ENCODE peak calls at places on chromosomes 13 and 19, in ten cellular contexts. X is fibroblast of lung, T is body of pancreas, U is pancreas, R is fibroblast of pulmonary artery, W is transverse colon, Z is stomach, Q is cardiac muscle cell, C is fibroblast of mammary gland, I is lower leg skin. N is an unnamed sample.

GRCh38 chr19:51325161-51325979 is 13.9 kb downstream of the IGLON5 start:
- DNase-seq in I (no peak), X (no peak), W (no peak), U (no peak), Q (no peak), Z (no peak), R (no peak), T (no peak), C (no peak), N (no peak)

GRCh38 chr13:27628081-27628480 is 6.4 kb downstream of the POLR1D start:
- DNase-seq in Z (no peak), X (no peak), Q (no peak), U (no peak), T (no peak), C (no peak), R (no peak), I (no peak), W (no peak), N (no peak)

GRCh38 chr13:74290324-74290773 is 156.1 kb upstream of the KLF12 start:
- DNase-seq in R (peak), X (peak), Q (peak), I (no peak), Z (no peak), W (peak), T (peak), U (peak), C (peak), N (peak)

GRCh38 chr13:101655435-101655834 is 203.0 kb downstream of the ITGBL1 start:
- DNase-seq in U (no peak), T (no peak), X (no peak), C (no peak), Z (no peak), I (no peak), R (no peak), Q (no peak), W (no peak), N (no peak)

GRCh38 chr19:1000095-1000494 is at the start of gene GRIN3B:
- DNase-seq in Z (peak), U (peak), Q (peak), C (peak), W (peak), X (peak), I (no peak), R (peak), T (peak), N (peak)

GRCh38 chr13:91270031-91270430 is 77.5 kb upstream of the MIR17HG start:
- DNase-seq in Z (no peak), U (no peak), R (peak), W (no peak), C (no peak), X (no peak), T (no peak), I (no peak), Q (no peak), N (no peak)

GRCh38 chr19:11456659-11457058 is 21.2 kb downstream of the PRKCSH start:
- DNase-seq in U (no peak), T (no peak), C (no peak), Z (no peak), Q (no peak), X (no peak), R (no peak), W (no peak), I (no peak), N (no peak)

GRCh38 chr19:18401580-18402112 is 4.2 kb upstream of the LRRC25 start:
- DNase-seq in Z (no peak), U (no peak), T (peak), X (peak), W (peak), Q (no peak), I (no peak), R (peak), C (peak), N (peak)

GRCh38 chr13:44575741-44576395 is at the start of gene TSC22D1:
- DNase-seq in I (peak), T (peak), C (peak), Z (peak), R (peak), W (peak), U (peak), X (peak), Q (peak), N (peak)

GRCh38 chr19:35135389-35135909 is 590 bp upstream of the LGI4 start:
- DNase-seq in I (peak), R (peak), X (peak), W (peak), C (peak), T (peak), Q (peak), Z (peak), U (peak), N (peak)

GRCh38 chr19:33953592-33953991 is 156.9 kb downstream of the KCTD15 start:
- DNase-seq in I (peak), Z (no peak), C (no peak), Q (no peak), X (no peak), W (no peak), T (no peak), U (no peak), R (peak), N (no peak)

GRCh38 chr19:40225440-40226305 is 816 bp downstream of the CCNP start:
- DNase-seq in Z (no peak), U (no peak), X (peak), T (no peak), I (no peak), R (no peak), C (peak), Q (no peak), W (no peak), N (no peak)

GRCh38 chr19:39199025-39199424 is 2.3 kb downstream of the NCCRP1 start:
- DNase-seq in T (peak), X (peak), Z (peak), Q (peak), W (no peak), R (peak), U (peak), I (no peak), C (peak), N (no peak)

GRCh38 chr13:30618186-30618937 is 642 bp downstream of the USPL1 start:
- DNase-seq in Q (peak), Z (peak), W (peak), C (no peak), U (no peak), T (peak), X (no peak), I (peak), R (no peak), N (no peak)

GRCh38 chr13:26445092-26445491 is 112.4 kb upstream of the WASF3 start:
- DNase-seq in U (no peak), I (no peak), C (no peak), Z (no peak), W (no peak), X (no peak), R (no peak), Q (no peak), T (no peak), N (no peak)

GRCh38 chr19:48874309-48875135 is 2.3 kb downstream of the PPP1R15A start:
- DNase-seq in T (peak), U (no peak), W (peak), I (peak), Z (peak), R (peak), C (peak), Q (no peak), X (no peak), N (peak)

GRCh38 chr13:98285317-98285716 is 108.2 kb upstream of the RNF113B start:
- DNase-seq in I (no peak), R (no peak), W (no peak), T (no peak), Z (no peak), U (no peak), C (no peak), Q (no peak), X (no peak), N (no peak)

GRCh38 chr13:24680258-24680920 is at the start of gene ATP12A:
- DNase-seq in Z (peak), C (no peak), R (no peak), I (peak), T (peak), U (peak), X (no peak), Q (peak), W (peak), N (peak)

GRCh38 chr13:112648966-112649690 is 40.7 kb upstream of the ATP11A start:
- DNase-seq in C (no peak), X (no peak), R (no peak), T (no peak), Z (peak), U (no peak), W (no peak), Q (no peak), I (peak), N (no peak)

GRCh38 chr13:39536906-39537305 is 66.1 kb downstream of the LHFPL6 start:
- DNase-seq in R (no peak), U (no peak), T (no peak), X (no peak), C (peak), W (no peak), Z (no peak), Q (no peak), I (no peak), N (no peak)

GRCh38 chr19:14085309-14085995 is at the start of gene C19orf67:
- DNase-seq in W (no peak), T (no peak), R (no peak), Z (no peak), X (no peak), U (no peak), C (no peak), Q (no peak), I (no peak), N (no peak)

GRCh38 chr13:109113427-109113826 is 484.0 kb downstream of the MYO16 start:
- DNase-seq in T (no peak), C (peak), R (no peak), I (no peak), Q (no peak), X (no peak), W (no peak), Z (no peak), U (no peak), N (no peak)

GRCh38 chr13:51221674-51222509 is at the start of gene FAM124A:
- DNase-seq in I (peak), Z (peak), X (peak), W (peak), R (no peak), Q (peak), U (peak), T (peak), C (peak), N (no peak)

GRCh38 chr13:53015971-53016370 is 12.6 kb upstream of the OLFM4 start:
- DNase-seq in X (no peak), Z (no peak), T (no peak), Q (no peak), I (no peak), U (no peak), C (no peak), W (no peak), R (no peak), N (no peak)

GRCh38 chr19:5828661-5829566 is 10.6 kb downstream of the FUT6 start:
- DNase-seq in W (peak), I (no peak), Z (peak), R (peak), U (peak), X (peak), C (no peak), T (peak), Q (peak), N (no peak)

GRCh38 chr13:94464771-94465170 is 14.7 kb downstream of the DCT start:
- DNase-seq in X (peak), R (no peak), I (peak), U (no peak), T (no peak), C (peak), W (no peak), Q (no peak), Z (no peak), N (no peak)

GRCh38 chr13:28754698-28755545 is 36.2 kb upstream of the SLC46A3 start:
- DNase-seq in C (no peak), U (no peak), T (no peak), Z (no peak), Q (peak), I (no peak), W (no peak), X (peak), R (peak), N (peak)

GRCh38 chr19:29290853-29291252 is 77.9 kb upstream of the UQCRFS1 start:
- DNase-seq in U (no peak), T (no peak), Q (no peak), W (no peak), Z (no peak), X (no peak), C (no peak), I (no peak), R (no peak), N (no peak)

GRCh38 chr19:43505186-43505456 is 575 bp upstream of the PHLDB3 start:
- DNase-seq in Q (no peak), T (no peak), R (no peak), I (no peak), W (no peak), C (no peak), X (no peak), U (no peak), Z (no peak), N (no peak)

GRCh38 chr19:43507880-43508279 is 3.3 kb upstream of the PHLDB3 start:
- DNase-seq in W (no peak), Q (no peak), U (no peak), X (no peak), R (no peak), C (no peak), I (no peak), T (no peak), Z (no peak), N (no peak)

GRCh38 chr19:43505941-43506340 is 1.4 kb upstream of the PHLDB3 start:
- DNase-seq in I (no peak), U (no peak), Q (no peak), T (no peak), Z (no peak), C (no peak), X (no peak), R (no peak), W (no peak), N (no peak)

GRCh38 chr19:43504426-43505185 is at the start of gene PHLDB3:
- DNase-seq in R (no peak), I (peak), U (peak), C (no peak), Z (peak), T (peak), Q (peak), W (peak), X (no peak), N (peak)

GRCh38 chr19:43506629-43507028 is 2.1 kb upstream of the PHLDB3 start:
- DNase-seq in T (no peak), Z (no peak), R (no peak), X (no peak), C (no peak), Q (no peak), U (no peak), I (no peak), W (no peak), N (no peak)
- H3K4me3 ChIP-seq in T (no peak), Z (no peak), R (no peak), X (no peak), C (no peak), Q (no peak), U (no peak), I (no peak), W (no peak), N (no peak)

GRCh38 chr19:15426485-15427349 is 7.9 kb upstream of the AKAP8L start:
- DNase-seq in Q (no peak), C (peak), I (no peak), Z (no peak), R (no peak), X (no peak), T (no peak), W (no peak), U (no peak), N (no peak)

GRCh38 chr19:15425321-15425950 is 6.6 kb upstream of the AKAP8L start:
- DNase-seq in X (no peak), I (no peak), U (no peak), T (no peak), R (no peak), Q (no peak), W (no peak), Z (no peak), C (no peak), N (no peak)

GRCh38 chr19:15428956-15429824 is 10.4 kb upstream of the AKAP8L start:
- DNase-seq in U (no peak), R (no peak), X (no peak), T (no peak), Z (no peak), Q (no peak), I (no peak), C (no peak), W (no peak), N (no peak)

GRCh38 chr19:15427991-15428471 is 9.2 kb upstream of the AKAP8L start:
- DNase-seq in I (no peak), T (no peak), Z (no peak), U (no peak), R (no peak), X (no peak), Q (no peak), C (no peak), W (no peak), N (no peak)

GRCh38 chr19:15427350-15427700 is 8.5 kb upstream of the AKAP8L start:
- DNase-seq in Z (no peak), T (no peak), X (no peak), W (no peak), C (no peak), U (no peak), I (no peak), R (no peak), Q (no peak), N (no peak)
- TF ChIP-seq CTCF in Z (no peak), T (no peak), X (no peak), W (no peak), C (no peak), U (no peak), I (no peak), R (no peak), Q (no peak), N (no peak)

GRCh38 chr13:111217661-111218060 is 102.6 kb downstream of the ARHGEF7 start:
- DNase-seq in C (peak), R (no peak), Z (no peak), I (no peak), W (no peak), U (no peak), Q (no peak), T (peak), X (no peak), N (no peak)
- H3K4me3 ChIP-seq in C (no peak), R (no peak), Z (no peak), I (no peak), W (no peak), U (no peak), Q (no peak), T (no peak), X (no peak), N (no peak)

GRCh38 chr13:93190006-93190405 is 36.6 kb upstream of the GPC6 start:
- DNase-seq in C (no peak), I (no peak), R (no peak), X (no peak), W (no peak), T (no peak), Z (no peak), Q (no peak), U (no peak), N (no peak)
- TF ChIP-seq CTCF in C (no peak), I (no peak), R (no peak), X (no peak), W (no peak), T (no peak), Z (no peak), Q (no peak), U (no peak), N (no peak)

GRCh38 chr13:72412481-72412880 is 314.9 kb downstream of the MZT1 start:
- DNase-seq in R (no peak), I (no peak), X (no peak), U (no peak), T (no peak), W (no peak), Z (no peak), C (no peak), Q (no peak), N (no peak)
- H3K4me3 ChIP-seq in R (no peak), I (no peak), X (no peak), U (no peak), T (no peak), W (no peak), Z (no peak), C (no peak), Q (no peak), N (no peak)

DNA sequence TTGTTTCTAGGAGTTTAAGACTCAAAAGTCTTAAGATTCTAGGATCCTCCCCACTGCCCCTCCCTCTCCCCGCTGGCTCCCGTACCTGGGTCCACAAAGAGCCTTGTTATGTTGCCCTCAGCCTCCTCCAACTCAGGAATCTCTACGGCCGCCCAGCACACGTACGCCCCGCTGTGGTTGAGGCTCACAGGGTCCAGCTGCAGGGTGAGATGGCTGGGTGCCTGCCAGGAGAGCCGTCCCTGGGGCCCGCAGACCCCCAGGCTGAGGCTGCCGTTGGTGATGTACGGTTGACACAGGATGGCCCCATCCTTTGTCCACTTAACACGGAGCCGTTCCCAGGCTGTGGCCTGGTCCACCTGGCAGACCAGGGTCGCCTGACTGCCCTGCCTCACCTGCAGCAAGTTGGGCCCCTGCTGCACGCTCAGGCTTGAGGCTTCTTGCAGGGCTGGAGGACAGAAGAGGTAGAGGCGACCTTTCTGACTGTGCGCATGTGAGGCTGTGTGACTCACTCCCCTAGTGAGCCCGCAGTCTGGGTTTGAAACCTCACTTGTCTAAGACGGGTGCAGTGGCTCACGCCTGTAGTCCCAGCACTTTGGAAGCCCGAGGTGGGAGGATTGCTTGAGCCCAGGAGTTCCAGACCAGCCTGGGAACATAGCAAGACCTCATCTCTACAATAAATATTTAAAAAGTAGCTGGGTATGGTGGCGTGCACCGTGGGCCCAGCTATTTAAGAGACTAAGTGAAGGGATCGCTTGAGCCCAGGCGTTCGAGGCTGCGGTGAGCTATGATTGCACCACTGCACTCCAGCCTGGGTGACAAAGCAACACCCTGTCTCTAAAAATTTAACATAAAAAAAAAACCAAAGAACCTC is 4.1 kb downstream of the TMIGD2 start:
- DNase-seq in W (no peak), T (no peak), Q (no peak), U (no peak), Z (no peak), I (no peak), C (no peak), R (no peak), X (no peak), N (no peak)
- TF ChIP-seq CTCF in W (no peak), T (no peak), Q (no peak), U (no peak), Z (no peak), I (no peak), C (no peak), R (no peak), X (no peak), N (no peak)

DNA sequence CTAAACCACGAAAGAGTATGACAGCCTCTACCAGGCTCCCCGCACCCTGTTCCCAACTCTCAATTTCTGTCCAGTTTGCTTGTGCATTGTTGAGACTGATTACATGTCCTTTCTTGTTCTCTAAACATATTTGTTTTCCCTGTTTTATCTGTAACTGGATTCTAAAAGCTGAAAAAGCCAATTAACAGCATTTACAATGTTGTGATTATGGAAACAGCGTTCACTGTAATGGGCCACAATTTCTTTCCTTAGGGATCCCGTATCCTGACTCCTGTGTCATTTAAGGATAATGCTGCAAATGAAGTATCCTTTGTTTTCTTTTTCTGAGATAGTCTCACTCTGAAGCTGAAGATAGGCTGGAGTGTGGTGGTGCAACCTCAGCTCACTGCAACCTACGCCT is 20.5 kb downstream of the EBPL start:
- DNase-seq in Q (no peak), U (no peak), C (no peak), I (no peak), Z (no peak), W (no peak), T (no peak), R (no peak), X (no peak), N (no peak)
- H3K4me3 ChIP-seq in Q (no peak), U (no peak), C (no peak), I (no peak), Z (no peak), W (no peak), T (no peak), R (no peak), X (no peak), N (no peak)